ENCODE peak calls at places on chromosomes 6 and 20, in seven cellular contexts. U is ELF-1; I is psoas muscle; Z is activated naive CD4-positive, alpha-beta T cell treated with anti-CD3 and anti-CD28 coated beads for 36 hours; X is lower lobe of right lung; O is neural crest cell; Y is cardiac muscle cell. D is an unnamed sample.

GRCh38 chr6:158367824-158368223 is 55.6 kb downstream of the TULP4 start:
- DNase-seq in U (no peak), I (no peak), Z (no peak), X (no peak), O (no peak), Y (no peak), D (no peak)

GRCh38 chr6:157727629-157728182 is 95.3 kb upstream of the SNX9 start:
- DNase-seq in U (no peak), I (no peak), Z (no peak), X (no peak), O (no peak), Y (no peak), D (no peak)

GRCh38 chr6:118401325-118401998 is 146.6 kb upstream of the PLN start:
- DNase-seq in U (no peak), I (no peak), Z (no peak), X (no peak), O (no peak), Y (no peak), D (no peak)

GRCh38 chr6:136103101-136103688 is 146.9 kb downstream of the MTFR2 start:
- DNase-seq in U (peak; percentile 46), I (no peak), Z (no peak), X (no peak), O (no peak), Y (peak; percentile 40), D (no peak)

GRCh38 chr6:31663087-31663960 is 1.5 kb downstream of the GPANK1 start:
- DNase-seq in U (no peak), I (no peak), Z (no peak), X (no peak), O (no peak), Y (no peak), D (no peak)

GRCh38 chr6:79421707-79422484 is 115.3 kb downstream of the LCA5 start:
- DNase-seq in U (no peak), I (no peak), Z (no peak), X (no peak), O (no peak), Y (peak; percentile 38), D (no peak)

GRCh38 chr6:118750143-118750542 is 98.8 kb upstream of the CEP85L start:
- DNase-seq in U (no peak), I (no peak), Z (no peak), X (no peak), O (no peak), Y (no peak), D (no peak)

GRCh38 chr20:4406627-4407026 is 315.1 kb upstream of the PRND start:
- DNase-seq in U (no peak), I (no peak), Z (no peak), X (no peak), O (no peak), Y (no peak), D (no peak)

GRCh38 chr6:8627085-8627861 is 191.9 kb upstream of the SLC35B3 start:
- DNase-seq in U (no peak), I (no peak), Z (no peak), X (no peak), O (no peak), Y (no peak), D (no peak)

GRCh38 chr6:139588076-139588639 is 213.7 kb upstream of the CITED2 start:
- DNase-seq in U (peak; percentile 53), I (no peak), Z (no peak), X (no peak), O (no peak), Y (peak; percentile 65), D (no peak)

GRCh38 chr20:17663486-17663885 is 18.6 kb downstream of the RRBP1 start:
- DNase-seq in U (no peak), I (no peak), Z (no peak), X (no peak), O (no peak), Y (no peak), D (peak; percentile 19)

GRCh38 chr6:30357678-30358339 is 12.9 kb downstream of the RPP21 start:
- DNase-seq in U (peak; percentile 89), I (peak; percentile 27), Z (peak; percentile 70), X (no peak), O (peak; percentile 51), Y (peak; percentile 77), D (no peak)

GRCh38 chr20:3158968-3159431 is 665 bp downstream of the FASTKD5 start:
- DNase-seq in U (no peak), I (no peak), Z (peak; percentile 32), X (no peak), O (no peak), Y (peak; percentile 17), D (no peak)

GRCh38 chr20:17661121-17661744 is 20.8 kb downstream of the RRBP1 start:
- DNase-seq in U (no peak), I (no peak), Z (no peak), X (no peak), O (no peak), Y (no peak), D (no peak)

GRCh38 chr6:73860303-73860702 is 164.3 kb downstream of the CD109 start:
- DNase-seq in U (no peak), I (no peak), Z (no peak), X (no peak), O (no peak), Y (no peak), D (no peak)

GRCh38 chr6:132228894-132229293 is 172.4 kb downstream of the MOXD1 start:
- DNase-seq in U (no peak), I (no peak), Z (no peak), X (no peak), O (no peak), Y (no peak), D (no peak)

GRCh38 chr6:10420546-10421507 is 6.0 kb upstream of the TFAP2A start:
- DNase-seq in U (peak; percentile 72), I (no peak), Z (no peak), X (no peak), O (no peak), Y (peak; percentile 63), D (no peak)

GRCh38 chr20:33304046-33304445 is 21.0 kb downstream of the BPIFB1 start:
- DNase-seq in U (no peak), I (no peak), Z (no peak), X (no peak), O (no peak), Y (no peak), D (no peak)

GRCh38 chr6:24779416-24779815 is 4.7 kb downstream of the GMNN start:
- DNase-seq in U (no peak), I (no peak), Z (no peak), X (no peak), O (no peak), Y (no peak), D (no peak)

GRCh38 chr20:48597521-48598302 is 230.1 kb downstream of the PREX1 start:
- DNase-seq in U (peak; percentile 62), I (no peak), Z (no peak), X (peak; percentile 27), O (no peak), Y (no peak), D (no peak)

GRCh38 chr6:113649276-113649675 is 207.9 kb upstream of the MARCKS start:
- DNase-seq in U (no peak), I (no peak), Z (no peak), X (no peak), O (no peak), Y (peak; percentile 29), D (no peak)

GRCh38 chr6:51533962-51534361 is 553.5 kb downstream of the PKHD1 start:
- DNase-seq in U (no peak), I (no peak), Z (no peak), X (no peak), O (no peak), Y (no peak), D (no peak)

GRCh38 chr6:63864934-63865333 is 229.3 kb downstream of the PHF3 start:
- DNase-seq in U (no peak), I (no peak), Z (no peak), X (no peak), O (no peak), Y (no peak), D (no peak)

GRCh38 chr6:116507324-116507723 is 4.1 kb upstream of the CALHM5 start:
- DNase-seq in U (no peak), I (no peak), Z (no peak), X (no peak), O (no peak), Y (no peak), D (no peak)

GRCh38 chr6:33607126-33607783 is 13.9 kb upstream of the ITPR3 start:
- DNase-seq in U (peak; percentile 64), I (no peak), Z (no peak), X (no peak), O (no peak), Y (no peak), D (no peak)

GRCh38 chr6:50822078-50822476 is 3.4 kb downstream of the TFAP2B start:
- DNase-seq in U (no peak), I (no peak), Z (no peak), X (no peak), O (no peak), Y (no peak), D (no peak)

D was measured in ovary.